ENCODE peak calls at places on chromosome 21, in five cellular contexts. One of them, this sample, is unnamed.

GRCh38 chr21:31266241-31266640 is 77.8 kb downstream of the TIAM1 start:
- DNase-seq in neuronal stem cell: no peak
- DNase-seq in IMR-90: no peak
- DNase-seq in H9: no peak
- DNase-seq in mesenchymal stem cell: no peak
- DNase-seq in this sample: no peak

GRCh38 chr21:36004441-36004840 is 55.9 kb downstream of the SETD4 start:
- DNase-seq in IMR-90: peak
- DNase-seq in neuronal stem cell: no peak
- DNase-seq in mesenchymal stem cell: no peak
- DNase-seq in H9: no peak
- DNase-seq in this sample: no peak

GRCh38 chr21:14685568-14685967 is 139.5 kb upstream of the SAMSN1 start:
- DNase-seq in mesenchymal stem cell: no peak
- DNase-seq in neuronal stem cell: no peak
- DNase-seq in H9: no peak
- DNase-seq in IMR-90: no peak
- DNase-seq in this sample: no peak

GRCh38 chr21:25625036-25625435 is 14.0 kb upstream of the JAM2 start:
- DNase-seq in H9: no peak
- DNase-seq in neuronal stem cell: no peak
- DNase-seq in mesenchymal stem cell: no peak
- DNase-seq in IMR-90: peak
- DNase-seq in this sample: no peak

GRCh38 chr21:42975886-42976608 is 1.7 kb downstream of the PKNOX1 start:
- DNase-seq in neuronal stem cell: no peak
- DNase-seq in mesenchymal stem cell: no peak
- DNase-seq in H9: no peak
- DNase-seq in IMR-90: no peak
- DNase-seq in this sample: no peak

GRCh38 chr21:37746849-37747248 is 169.4 kb downstream of the KCNJ6 start:
- DNase-seq in neuronal stem cell: no peak
- DNase-seq in mesenchymal stem cell: no peak
- DNase-seq in IMR-90: no peak
- DNase-seq in H9: no peak
- DNase-seq in this sample: no peak

GRCh38 chr21:46498335-46499050 is 39.8 kb downstream of the DIP2A start:
- DNase-seq in H9: no peak
- DNase-seq in IMR-90: peak
- DNase-seq in mesenchymal stem cell: peak
- DNase-seq in neuronal stem cell: no peak
- DNase-seq in this sample: no peak

GRCh38 chr21:35943752-35944151 is 116.6 kb downstream of the SETD4 start:
- DNase-seq in mesenchymal stem cell: no peak
- DNase-seq in H9: no peak
- DNase-seq in IMR-90: no peak
- DNase-seq in neuronal stem cell: no peak
- DNase-seq in this sample: no peak

GRCh38 chr21:42837421-42838211 is 41.7 kb downstream of the WDR4 start:
- DNase-seq in mesenchymal stem cell: no peak
- DNase-seq in H9: no peak
- DNase-seq in IMR-90: no peak
- DNase-seq in neuronal stem cell: no peak
- DNase-seq in this sample: no peak

GRCh38 chr21:36035381-36035791 is 24.9 kb downstream of the SETD4 start:
- DNase-seq in IMR-90: no peak
- DNase-seq in neuronal stem cell: no peak
- DNase-seq in H9: peak
- DNase-seq in mesenchymal stem cell: no peak
- DNase-seq in this sample: peak

GRCh38 chr21:29265690-29266479 is 32.8 kb upstream of the BACH1 start:
- DNase-seq in neuronal stem cell: no peak
- DNase-seq in mesenchymal stem cell: no peak
- DNase-seq in IMR-90: no peak
- DNase-seq in H9: no peak
- DNase-seq in this sample: peak

GRCh38 chr21:35275776-35276175 is 226.7 kb upstream of the RUNX1 start:
- DNase-seq in H9: no peak
- DNase-seq in mesenchymal stem cell: no peak
- DNase-seq in neuronal stem cell: no peak
- DNase-seq in IMR-90: peak
- DNase-seq in this sample: no peak

GRCh38 chr21:45860493-45861155 is 120.9 kb upstream of the COL6A1 start:
- DNase-seq in neuronal stem cell: no peak
- DNase-seq in IMR-90: no peak
- DNase-seq in H9: no peak
- DNase-seq in mesenchymal stem cell: no peak
- DNase-seq in this sample: no peak

GRCh38 chr21:35940074-35940927 is 120.0 kb downstream of the SETD4 start:
- DNase-seq in mesenchymal stem cell: peak
- DNase-seq in neuronal stem cell: peak
- DNase-seq in IMR-90: peak
- DNase-seq in H9: peak
- DNase-seq in this sample: peak

GRCh38 chr21:36694041-36694515 is 4.8 kb upstream of the SIM2 start:
- DNase-seq in mesenchymal stem cell: no peak
- DNase-seq in IMR-90: peak
- DNase-seq in neuronal stem cell: no peak
- DNase-seq in H9: no peak
- DNase-seq in this sample: peak

GRCh38 chr21:27831821-27832569 is 865.1 kb upstream of the ADAMTS5 start:
- DNase-seq in IMR-90: peak
- DNase-seq in H9: no peak
- DNase-seq in mesenchymal stem cell: peak
- DNase-seq in neuronal stem cell: no peak
- DNase-seq in this sample: no peak
- H2BK120ac ChIP-seq in IMR-90: no peak
- H2BK120ac ChIP-seq in H9: no peak
- H2BK120ac ChIP-seq in mesenchymal stem cell: no peak
- H2BK120ac ChIP-seq in neuronal stem cell: no peak
- H2BK120ac ChIP-seq in this sample: no peak

DNA sequence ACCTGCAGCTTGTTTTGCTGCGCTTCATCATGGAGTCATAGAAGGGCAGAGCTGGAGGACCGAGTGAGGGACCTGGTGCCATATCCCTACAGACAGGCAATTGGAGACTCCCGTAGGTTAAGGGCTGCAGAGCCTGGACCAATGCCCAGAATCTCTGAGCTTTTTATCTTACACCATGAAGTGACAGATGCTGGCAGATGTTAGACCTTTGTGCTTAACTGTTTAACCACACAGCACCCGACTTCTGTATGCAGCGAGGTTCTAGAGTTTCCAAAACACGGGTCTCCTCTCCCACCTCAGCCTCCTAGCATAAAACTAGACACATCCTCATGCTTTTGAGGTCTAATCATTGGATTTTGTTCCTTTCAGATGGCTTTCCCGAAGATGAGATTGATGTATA is 47.5 kb downstream of the B3GALT5 start:
- DNase-seq in H9: no peak
- DNase-seq in IMR-90: peak
- DNase-seq in neuronal stem cell: no peak
- DNase-seq in mesenchymal stem cell: peak
- DNase-seq in this sample: no peak
- H2BK5ac ChIP-seq in H9: no peak
- H2BK5ac ChIP-seq in IMR-90: peak
- H2BK5ac ChIP-seq in neuronal stem cell: no peak
- H2BK5ac ChIP-seq in mesenchymal stem cell: peak
- H2BK5ac ChIP-seq in this sample: no peak

DNA sequence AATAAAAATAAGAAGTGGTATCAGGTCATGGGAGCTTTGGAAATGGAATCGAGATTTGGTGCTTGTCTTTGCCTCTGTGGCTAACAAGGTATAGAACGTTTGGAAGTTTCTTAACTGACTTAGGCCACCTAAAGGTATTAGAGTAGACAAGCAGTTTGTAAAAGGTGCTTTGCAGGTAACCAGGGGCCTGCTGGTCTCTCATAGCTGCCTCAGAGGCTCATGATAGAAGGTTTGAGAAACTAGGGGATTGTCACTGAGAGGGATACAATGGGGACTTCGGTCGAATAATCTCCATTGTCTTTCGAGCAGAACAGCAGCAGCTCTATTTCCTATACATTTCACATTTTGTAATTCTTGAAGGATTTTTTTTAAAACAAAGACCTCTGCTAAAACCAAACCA is 37.6 kb downstream of the C21orf91 start:
- DNase-seq in neuronal stem cell: no peak
- DNase-seq in IMR-90: no peak
- DNase-seq in mesenchymal stem cell: no peak
- DNase-seq in H9: no peak
- DNase-seq in this sample: peak
- H2BK120ac ChIP-seq in neuronal stem cell: no peak
- H2BK120ac ChIP-seq in IMR-90: no peak
- H2BK120ac ChIP-seq in mesenchymal stem cell: no peak
- H2BK120ac ChIP-seq in H9: no peak
- H2BK120ac ChIP-seq in this sample: no peak

GRCh38 chr21:17610862-17611261 is 1.8 kb downstream of the BTG3 start:
- DNase-seq in neuronal stem cell: no peak
- DNase-seq in IMR-90: peak
- DNase-seq in H9: no peak
- DNase-seq in mesenchymal stem cell: no peak
- DNase-seq in this sample: no peak

GRCh38 chr21:17612023-17612564 is 607 bp downstream of the BTG3 start:
- DNase-seq in H9: peak
- DNase-seq in IMR-90: peak
- DNase-seq in mesenchymal stem cell: peak
- DNase-seq in neuronal stem cell: peak
- DNase-seq in this sample: peak

GRCh38 chr21:17609681-17610080 is 3.0 kb downstream of the BTG3 start:
- DNase-seq in neuronal stem cell: no peak
- DNase-seq in mesenchymal stem cell: no peak
- DNase-seq in H9: no peak
- DNase-seq in IMR-90: no peak
- DNase-seq in this sample: no peak

GRCh38 chr21:17611414-17612022 is 1.2 kb downstream of the BTG3 start:
- DNase-seq in H9: peak
- DNase-seq in neuronal stem cell: peak
- DNase-seq in IMR-90: peak
- DNase-seq in mesenchymal stem cell: peak
- DNase-seq in this sample: peak

GRCh38 chr21:17607684-17608083 is 5.0 kb downstream of the BTG3 start:
- DNase-seq in IMR-90: no peak
- DNase-seq in H9: no peak
- DNase-seq in neuronal stem cell: no peak
- DNase-seq in mesenchymal stem cell: no peak
- DNase-seq in this sample: no peak
- H2BK5ac ChIP-seq in IMR-90: peak
- H2BK5ac ChIP-seq in H9: no peak
- H2BK5ac ChIP-seq in neuronal stem cell: no peak
- H2BK5ac ChIP-seq in mesenchymal stem cell: no peak
- H2BK5ac ChIP-seq in this sample: no peak

GRCh38 chr21:33976980-33977720 is 61.5 kb upstream of the ATP5PO start:
- DNase-seq in mesenchymal stem cell: no peak
- DNase-seq in IMR-90: no peak
- DNase-seq in neuronal stem cell: no peak
- DNase-seq in H9: no peak
- DNase-seq in this sample: no peak

GRCh38 chr21:33977721-33978369 is 62.2 kb upstream of the ATP5PO start:
- DNase-seq in mesenchymal stem cell: no peak
- DNase-seq in neuronal stem cell: no peak
- DNase-seq in H9: no peak
- DNase-seq in IMR-90: no peak
- DNase-seq in this sample: no peak

GRCh38 chr21:33974513-33975468 is 59.2 kb upstream of the ATP5PO start:
- DNase-seq in IMR-90: no peak
- DNase-seq in neuronal stem cell: no peak
- DNase-seq in mesenchymal stem cell: no peak
- DNase-seq in H9: no peak
- DNase-seq in this sample: no peak

GRCh38 chr21:33975548-33976081 is 60.0 kb upstream of the ATP5PO start:
- DNase-seq in mesenchymal stem cell: peak
- DNase-seq in IMR-90: peak
- DNase-seq in neuronal stem cell: no peak
- DNase-seq in H9: no peak
- DNase-seq in this sample: peak

GRCh38 chr21:33976082-33976979 is 60.7 kb upstream of the ATP5PO start:
- DNase-seq in neuronal stem cell: no peak
- DNase-seq in H9: no peak
- DNase-seq in IMR-90: peak
- DNase-seq in mesenchymal stem cell: peak
- DNase-seq in this sample: peak
- H2BK120ac ChIP-seq in neuronal stem cell: peak
- H2BK120ac ChIP-seq in H9: no peak
- H2BK120ac ChIP-seq in IMR-90: peak
- H2BK120ac ChIP-seq in mesenchymal stem cell: peak
- H2BK120ac ChIP-seq in this sample: no peak

GRCh38 chr21:33076600-33077329 is 6.8 kb downstream of the OLIG1 start:
- DNase-seq in mesenchymal stem cell: no peak
- DNase-seq in IMR-90: no peak
- DNase-seq in neuronal stem cell: no peak
- DNase-seq in H9: no peak
- DNase-seq in this sample: no peak
- H2BK5ac ChIP-seq in mesenchymal stem cell: no peak
- H2BK5ac ChIP-seq in IMR-90: no peak
- H2BK5ac ChIP-seq in neuronal stem cell: no peak
- H2BK5ac ChIP-seq in H9: no peak
- H2BK5ac ChIP-seq in this sample: no peak

GRCh38 chr21:39204134-39204533 is 20.9 kb upstream of the PSMG1 start:
- DNase-seq in neuronal stem cell: no peak
- DNase-seq in H9: no peak
- DNase-seq in mesenchymal stem cell: no peak
- DNase-seq in IMR-90: no peak
- DNase-seq in this sample: no peak

GRCh38 chr21:39209334-39209688 is 26.1 kb upstream of the PSMG1 start:
- DNase-seq in H9: no peak
- DNase-seq in mesenchymal stem cell: no peak
- DNase-seq in neuronal stem cell: no peak
- DNase-seq in IMR-90: no peak
- DNase-seq in this sample: no peak

DNA sequence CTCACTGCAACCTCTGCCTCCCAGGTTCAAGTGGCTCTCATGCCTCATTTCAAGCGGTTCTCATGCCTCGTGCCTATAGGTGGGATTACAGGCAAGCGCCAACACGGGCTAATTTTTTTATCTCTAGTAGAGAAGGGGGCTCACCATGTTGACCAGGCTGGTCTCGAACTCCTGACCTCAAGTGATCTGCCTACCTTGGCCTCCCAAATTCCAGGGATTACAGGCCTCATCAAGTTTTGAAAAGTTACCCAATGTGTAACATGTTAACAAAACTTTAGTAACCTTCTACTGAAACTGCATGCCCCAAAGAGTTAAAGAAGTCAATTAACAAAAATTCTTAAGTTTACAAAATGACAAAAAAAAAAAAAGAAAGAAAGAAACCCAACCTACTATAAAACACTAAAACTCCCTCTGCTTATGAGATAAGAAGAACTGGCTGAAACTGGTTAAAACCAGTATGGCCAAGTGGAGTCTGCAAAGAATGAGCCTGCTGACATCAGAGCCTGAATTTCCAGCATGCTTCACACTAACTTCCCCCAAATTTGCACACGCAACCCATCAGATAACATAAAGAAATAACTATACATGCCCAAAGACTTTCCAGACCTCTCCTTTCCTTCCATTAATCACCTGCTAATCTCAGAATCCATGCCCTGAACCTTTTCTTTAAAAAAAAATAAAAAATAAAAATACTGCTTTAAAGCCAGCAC is 25.5 kb upstream of the PSMG1 start:
- DNase-seq in neuronal stem cell: no peak
- DNase-seq in H9: no peak
- DNase-seq in IMR-90: peak
- DNase-seq in mesenchymal stem cell: peak
- DNase-seq in this sample: peak
- H2BK120ac ChIP-seq in neuronal stem cell: no peak
- H2BK120ac ChIP-seq in H9: no peak
- H2BK120ac ChIP-seq in IMR-90: no peak
- H2BK120ac ChIP-seq in mesenchymal stem cell: no peak
- H2BK120ac ChIP-seq in this sample: no peak